ENCODE peak calls at places on chromosomes 1 and 21, in seven cellular contexts. One of them, this sample, is unnamed. For H3K36me3, the result is how much of the 10 kb centered on the place peaks cover.

GRCh38 chr1:32487182-32487581 is 22.3 kb downstream of the ZBTB8B start:
- DNase-seq in IMR-90: no peak
- DNase-seq in breast epithelium: no peak
- DNase-seq in pancreas: no peak
- DNase-seq in hepatocyte: no peak
- DNase-seq in CD8-positive, alpha-beta T cell: no peak
- DNase-seq in gastrocnemius medialis: no peak
- DNase-seq in this sample: no peak

GRCh38 chr1:153658400-153659174 is at the start of gene SNAPIN:
- DNase-seq in breast epithelium: peak
- DNase-seq in pancreas: peak
- DNase-seq in gastrocnemius medialis: peak
- DNase-seq in CD8-positive, alpha-beta T cell: peak
- DNase-seq in IMR-90: peak
- DNase-seq in hepatocyte: peak
- DNase-seq in this sample: peak

GRCh38 chr1:235403598-235403997 is 36.4 kb downstream of the TBCE start:
- DNase-seq in breast epithelium: no peak
- DNase-seq in IMR-90: no peak
- DNase-seq in gastrocnemius medialis: no peak
- DNase-seq in pancreas: no peak
- DNase-seq in CD8-positive, alpha-beta T cell: no peak
- DNase-seq in hepatocyte: no peak
- DNase-seq in this sample: no peak

GRCh38 chr1:200985481-200985880 is 38.0 kb downstream of the KIF21B start:
- DNase-seq in CD8-positive, alpha-beta T cell: no peak
- DNase-seq in gastrocnemius medialis: no peak
- DNase-seq in breast epithelium: no peak
- DNase-seq in IMR-90: no peak
- DNase-seq in pancreas: no peak
- DNase-seq in hepatocyte: no peak
- DNase-seq in this sample: no peak

GRCh38 chr1:24765308-24765988 is 20.2 kb downstream of the CLIC4 start:
- DNase-seq in gastrocnemius medialis: no peak
- DNase-seq in hepatocyte: no peak
- DNase-seq in pancreas: no peak
- DNase-seq in IMR-90: peak
- DNase-seq in CD8-positive, alpha-beta T cell: no peak
- DNase-seq in breast epithelium: no peak
- DNase-seq in this sample: no peak

GRCh38 chr1:178933709-178934573 is 63.1 kb upstream of the ANGPTL1 start:
- DNase-seq in hepatocyte: no peak
- DNase-seq in gastrocnemius medialis: no peak
- DNase-seq in CD8-positive, alpha-beta T cell: no peak
- DNase-seq in IMR-90: no peak
- DNase-seq in pancreas: no peak
- DNase-seq in breast epithelium: no peak
- DNase-seq in this sample: no peak

GRCh38 chr1:54273092-54273836 is 73.3 kb downstream of the MRPL37 start:
- DNase-seq in hepatocyte: peak
- DNase-seq in CD8-positive, alpha-beta T cell: no peak
- DNase-seq in breast epithelium: peak
- DNase-seq in pancreas: peak
- DNase-seq in gastrocnemius medialis: peak
- DNase-seq in IMR-90: peak
- DNase-seq in this sample: peak

GRCh38 chr1:201826830-201827229 is 2.1 kb upstream of the IPO9 start:
- DNase-seq in CD8-positive, alpha-beta T cell: no peak
- DNase-seq in pancreas: no peak
- DNase-seq in gastrocnemius medialis: no peak
- DNase-seq in hepatocyte: no peak
- DNase-seq in IMR-90: peak
- DNase-seq in breast epithelium: no peak
- DNase-seq in this sample: no peak

GRCh38 chr1:169138866-169139670 is 32.6 kb downstream of the ATP1B1 start:
- DNase-seq in breast epithelium: no peak
- DNase-seq in pancreas: no peak
- DNase-seq in CD8-positive, alpha-beta T cell: no peak
- DNase-seq in gastrocnemius medialis: no peak
- DNase-seq in IMR-90: no peak
- DNase-seq in hepatocyte: no peak
- DNase-seq in this sample: no peak

GRCh38 chr1:205939690-205940330 is 3.4 kb downstream of the SLC26A9 start:
- DNase-seq in hepatocyte: peak
- DNase-seq in CD8-positive, alpha-beta T cell: no peak
- DNase-seq in breast epithelium: no peak
- DNase-seq in pancreas: peak
- DNase-seq in IMR-90: no peak
- DNase-seq in gastrocnemius medialis: no peak
- DNase-seq in this sample: no peak

GRCh38 chr1:154337253-154337894 is 12.0 kb downstream of the ATP8B2 start:
- DNase-seq in IMR-90: no peak
- DNase-seq in breast epithelium: no peak
- DNase-seq in pancreas: no peak
- DNase-seq in gastrocnemius medialis: no peak
- DNase-seq in CD8-positive, alpha-beta T cell: no peak
- DNase-seq in hepatocyte: no peak
- DNase-seq in this sample: no peak

GRCh38 chr1:224733021-224733911 is 117.1 kb downstream of the CNIH3 start:
- DNase-seq in IMR-90: peak
- DNase-seq in breast epithelium: peak
- DNase-seq in gastrocnemius medialis: peak
- DNase-seq in hepatocyte: peak
- DNase-seq in CD8-positive, alpha-beta T cell: no peak
- DNase-seq in pancreas: no peak
- DNase-seq in this sample: no peak

GRCh38 chr21:28212056-28212455 is 780.6 kb downstream of the LTN1 start:
- DNase-seq in pancreas: no peak
- DNase-seq in hepatocyte: no peak
- DNase-seq in gastrocnemius medialis: no peak
- DNase-seq in IMR-90: no peak
- DNase-seq in CD8-positive, alpha-beta T cell: no peak
- DNase-seq in breast epithelium: no peak
- DNase-seq in this sample: no peak

GRCh38 chr1:215557992-215558626 is 9.0 kb upstream of the KCTD3 start:
- DNase-seq in pancreas: no peak
- DNase-seq in hepatocyte: no peak
- DNase-seq in IMR-90: no peak
- DNase-seq in CD8-positive, alpha-beta T cell: no peak
- DNase-seq in gastrocnemius medialis: no peak
- DNase-seq in breast epithelium: no peak
- DNase-seq in this sample: no peak

GRCh38 chr1:200245492-200245891 is 164.3 kb downstream of the ZNF281 start:
- DNase-seq in breast epithelium: no peak
- DNase-seq in CD8-positive, alpha-beta T cell: no peak
- DNase-seq in gastrocnemius medialis: no peak
- DNase-seq in hepatocyte: no peak
- DNase-seq in pancreas: no peak
- DNase-seq in IMR-90: peak
- DNase-seq in this sample: no peak

GRCh38 chr1:116508984-116509980 is 61.5 kb downstream of the CD58 start:
- DNase-seq in hepatocyte: peak
- DNase-seq in breast epithelium: no peak
- DNase-seq in CD8-positive, alpha-beta T cell: no peak
- DNase-seq in pancreas: no peak
- DNase-seq in gastrocnemius medialis: no peak
- DNase-seq in IMR-90: peak
- DNase-seq in this sample: no peak

GRCh38 chr1:223308141-223308540 is 55.8 kb downstream of the SUSD4 start:
- DNase-seq in IMR-90: no peak
- DNase-seq in gastrocnemius medialis: no peak
- DNase-seq in hepatocyte: no peak
- DNase-seq in pancreas: no peak
- DNase-seq in breast epithelium: no peak
- DNase-seq in CD8-positive, alpha-beta T cell: no peak
- DNase-seq in this sample: no peak

GRCh38 chr1:204660509-204660908 is 25.0 kb downstream of the LRRN2 start:
- DNase-seq in hepatocyte: peak
- DNase-seq in pancreas: no peak
- DNase-seq in IMR-90: no peak
- DNase-seq in breast epithelium: no peak
- DNase-seq in CD8-positive, alpha-beta T cell: no peak
- DNase-seq in gastrocnemius medialis: no peak
- DNase-seq in this sample: no peak

GRCh38 chr1:181101581-181102226 is 13.2 kb downstream of the IER5 start:
- DNase-seq in gastrocnemius medialis: no peak
- DNase-seq in breast epithelium: no peak
- DNase-seq in IMR-90: peak
- DNase-seq in pancreas: no peak
- DNase-seq in CD8-positive, alpha-beta T cell: no peak
- DNase-seq in hepatocyte: no peak
- DNase-seq in this sample: no peak

GRCh38 chr1:168146160-168146539 is 9.4 kb upstream of the GPR161 start:
- DNase-seq in hepatocyte: no peak
- DNase-seq in gastrocnemius medialis: no peak
- DNase-seq in pancreas: no peak
- DNase-seq in breast epithelium: no peak
- DNase-seq in CD8-positive, alpha-beta T cell: no peak
- DNase-seq in IMR-90: no peak
- DNase-seq in this sample: no peak

GRCh38 chr1:68590473-68590872 is 93.6 kb upstream of the DEPDC1 start:
- DNase-seq in pancreas: no peak
- DNase-seq in breast epithelium: no peak
- DNase-seq in CD8-positive, alpha-beta T cell: no peak
- DNase-seq in gastrocnemius medialis: no peak
- DNase-seq in hepatocyte: no peak
- DNase-seq in IMR-90: no peak
- DNase-seq in this sample: no peak

GRCh38 chr21:21397464-21397863 is 399.3 kb downstream of the NCAM2 start:
- DNase-seq in pancreas: no peak
- DNase-seq in hepatocyte: no peak
- DNase-seq in gastrocnemius medialis: no peak
- DNase-seq in CD8-positive, alpha-beta T cell: no peak
- DNase-seq in breast epithelium: no peak
- DNase-seq in IMR-90: no peak
- DNase-seq in this sample: no peak

DNA sequence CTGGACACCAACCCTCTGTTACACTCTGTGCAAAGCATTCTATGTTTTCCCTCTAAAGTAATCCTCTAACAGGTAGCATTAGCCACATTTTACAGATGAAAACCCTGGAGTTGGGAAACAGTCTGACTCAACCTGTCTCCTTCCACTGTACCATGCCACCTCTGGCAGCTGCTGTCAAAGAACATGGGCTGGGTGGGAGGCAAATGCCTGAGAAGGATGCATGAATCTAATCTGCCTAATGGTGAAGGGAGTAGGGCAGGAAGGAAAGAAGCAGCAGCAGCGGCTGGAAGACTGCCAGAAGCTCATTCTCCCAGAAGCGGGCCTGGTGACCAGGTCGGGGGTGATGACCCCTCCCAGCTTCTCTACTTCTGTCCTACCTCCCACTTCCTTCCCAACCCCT is 21.7 kb downstream of the LRRC71 start:
- DNase-seq in gastrocnemius medialis: no peak
- DNase-seq in pancreas: no peak
- DNase-seq in hepatocyte: no peak
- DNase-seq in breast epithelium: no peak
- DNase-seq in IMR-90: no peak
- DNase-seq in CD8-positive, alpha-beta T cell: no peak
- DNase-seq in this sample: no peak
- H3K36me3 ChIP-seq in gastrocnemius medialis: under half
- H3K36me3 ChIP-seq in pancreas: under half
- H3K36me3 ChIP-seq in hepatocyte: under half
- H3K36me3 ChIP-seq in breast epithelium: under half
- H3K36me3 ChIP-seq in IMR-90: half or more
- H3K36me3 ChIP-seq in CD8-positive, alpha-beta T cell: under half
- H3K36me3 ChIP-seq in this sample: half or more

GRCh38 chr1:5857508-5858090 is 134.6 kb downstream of the NPHP4 start:
- DNase-seq in CD8-positive, alpha-beta T cell: no peak
- DNase-seq in pancreas: no peak
- DNase-seq in hepatocyte: no peak
- DNase-seq in IMR-90: no peak
- DNase-seq in breast epithelium: no peak
- DNase-seq in gastrocnemius medialis: no peak
- DNase-seq in this sample: no peak
- H3K27ac ChIP-seq in CD8-positive, alpha-beta T cell: no peak
- H3K27ac ChIP-seq in pancreas: no peak
- H3K27ac ChIP-seq in hepatocyte: no peak
- H3K27ac ChIP-seq in IMR-90: no peak
- H3K27ac ChIP-seq in breast epithelium: no peak
- H3K27ac ChIP-seq in gastrocnemius medialis: no peak
- H3K27ac ChIP-seq in this sample: no peak

DNA sequence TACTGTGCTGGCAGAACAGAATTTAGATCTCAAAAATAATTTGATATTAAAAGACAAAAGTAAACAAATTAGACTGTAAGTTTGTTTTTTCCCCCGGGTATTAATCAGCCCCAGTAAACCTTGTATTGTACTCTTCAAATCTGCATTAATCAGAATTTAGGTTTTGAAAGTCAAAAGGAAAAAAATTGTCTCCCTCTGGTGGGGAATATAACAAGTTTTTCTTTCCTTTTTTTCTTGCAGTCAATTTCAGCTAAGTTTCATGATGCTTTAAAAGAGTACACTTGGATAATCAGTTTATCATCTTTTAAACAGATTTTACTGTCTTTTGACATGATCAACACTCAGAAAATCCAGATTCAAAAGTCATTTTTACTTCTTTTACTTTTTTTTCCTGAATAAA is 134.5 kb upstream of the PKN2 start:
- DNase-seq in hepatocyte: peak
- DNase-seq in IMR-90: peak
- DNase-seq in CD8-positive, alpha-beta T cell: no peak
- DNase-seq in pancreas: no peak
- DNase-seq in gastrocnemius medialis: no peak
- DNase-seq in breast epithelium: no peak
- DNase-seq in this sample: no peak
- TF ChIP-seq CTCF in hepatocyte: peak
- TF ChIP-seq CTCF in IMR-90: peak
- TF ChIP-seq CTCF in CD8-positive, alpha-beta T cell: no peak
- TF ChIP-seq CTCF in pancreas: no peak
- TF ChIP-seq CTCF in gastrocnemius medialis: no peak
- TF ChIP-seq CTCF in breast epithelium: no peak
- TF ChIP-seq CTCF in this sample: no peak

GRCh38 chr1:212781225-212781624 is 10.4 kb downstream of the NSL1 start:
- DNase-seq in pancreas: no peak
- DNase-seq in hepatocyte: no peak
- DNase-seq in CD8-positive, alpha-beta T cell: no peak
- DNase-seq in breast epithelium: no peak
- DNase-seq in IMR-90: no peak
- DNase-seq in gastrocnemius medialis: no peak
- DNase-seq in this sample: no peak
- H3K36me3 ChIP-seq in pancreas: under half
- H3K36me3 ChIP-seq in hepatocyte: under half
- H3K36me3 ChIP-seq in CD8-positive, alpha-beta T cell: under half
- H3K36me3 ChIP-seq in breast epithelium: under half
- H3K36me3 ChIP-seq in IMR-90: under half
- H3K36me3 ChIP-seq in gastrocnemius medialis: under half
- H3K36me3 ChIP-seq in this sample: under half

DNA sequence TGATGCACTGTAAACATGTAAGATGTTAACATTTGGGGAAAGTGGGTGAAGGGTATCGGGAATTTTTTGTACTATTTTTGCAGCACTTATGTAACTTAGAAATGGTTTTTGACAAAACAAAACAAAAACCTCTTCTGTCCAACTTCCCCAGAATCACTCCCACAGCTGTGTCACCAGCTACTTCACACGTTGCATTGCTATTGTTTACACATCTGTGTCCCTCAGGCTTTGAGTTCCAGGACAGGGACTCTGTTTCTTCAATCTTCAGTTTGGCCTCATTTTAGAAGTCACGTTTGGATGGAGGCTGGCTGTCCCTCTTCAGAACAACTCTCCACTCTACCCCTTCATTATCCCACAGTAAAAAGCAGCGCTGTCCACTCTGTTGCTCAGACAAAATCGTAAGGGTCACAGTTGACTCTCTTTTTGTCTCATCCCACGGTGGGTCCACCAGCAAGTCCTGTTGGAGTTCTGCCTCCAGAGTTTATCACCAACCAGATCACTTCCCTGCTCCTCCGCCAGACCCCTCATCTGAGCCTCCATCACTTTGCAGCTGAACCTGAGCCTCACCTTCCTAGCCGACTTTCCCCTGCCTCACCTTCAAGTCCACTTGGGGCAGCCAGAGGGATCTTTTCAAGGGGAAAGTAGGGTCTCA is 63.2 kb downstream of the NENF start:
- DNase-seq in IMR-90: no peak
- DNase-seq in gastrocnemius medialis: no peak
- DNase-seq in pancreas: no peak
- DNase-seq in breast epithelium: no peak
- DNase-seq in hepatocyte: no peak
- DNase-seq in CD8-positive, alpha-beta T cell: no peak
- DNase-seq in this sample: no peak
- H3K27ac ChIP-seq in IMR-90: no peak
- H3K27ac ChIP-seq in gastrocnemius medialis: no peak
- H3K27ac ChIP-seq in pancreas: no peak
- H3K27ac ChIP-seq in breast epithelium: no peak
- H3K27ac ChIP-seq in hepatocyte: no peak
- H3K27ac ChIP-seq in CD8-positive, alpha-beta T cell: no peak
- H3K27ac ChIP-seq in this sample: no peak